ENCODE peak calls at places on chromosomes 5 and 9, in seven cellular contexts. M is A549; O is aorta; V is right atrium auricular region; K is cardiac muscle cell; X is endothelial cell of umbilical vein; B is naive thymus-derived CD4-positive, alpha-beta T cell. Q is an unnamed sample.

GRCh38 chr9:96651626-96652025 is 3.5 kb downstream of the PRXL2C start:
- DNase-seq in M (peak; percentile 47), O (no peak), V (no peak), K (peak; percentile 48), X (peak; percentile 31), B (no peak), Q (no peak)

GRCh38 chr5:133706732-133707430 is 94.5 kb upstream of the FSTL4 start:
- DNase-seq in M (no peak), O (no peak), V (no peak), K (no peak), X (no peak), B (no peak), Q (no peak)

GRCh38 chr5:78604693-78605092 is 43.9 kb downstream of the LHFPL2 start:
- DNase-seq in M (no peak), O (no peak), V (no peak), K (no peak), X (no peak), B (no peak), Q (no peak)

GRCh38 chr5:4570047-4571015 is 569.8 kb upstream of the ADAMTS16 start:
- DNase-seq in M (no peak), O (no peak), V (no peak), K (no peak), X (no peak), B (no peak), Q (no peak)

GRCh38 chr9:136018257-136019031 is 57.3 kb upstream of the UBAC1 start:
- DNase-seq in M (no peak), O (no peak), V (no peak), K (no peak), X (no peak), B (no peak), Q (no peak)

GRCh38 chr5:55222819-55223124 is 4.3 kb downstream of the MCIDAS start:
- DNase-seq in M (no peak), O (no peak), V (no peak), K (no peak), X (no peak), B (no peak), Q (no peak)

GRCh38 chr9:127182901-127183746 is 60.7 kb upstream of the ANGPTL2 start:
- DNase-seq in M (no peak), O (peak; percentile 35), V (no peak), K (no peak), X (no peak), B (no peak), Q (no peak)

GRCh38 chr5:156391139-156391538 is 64.2 kb downstream of the SGCD start:
- DNase-seq in M (no peak), O (no peak), V (no peak), K (peak; percentile 98), X (no peak), B (no peak), Q (no peak)

GRCh38 chr5:18379189-18379588 is 744.9 kb downstream of the TAF11L14 start:
- DNase-seq in M (no peak), O (no peak), V (no peak), K (no peak), X (no peak), B (no peak), Q (no peak)

GRCh38 chr5:107801061-107801460 is 130.3 kb upstream of the EFNA5 start:
- DNase-seq in M (no peak), O (no peak), V (no peak), K (no peak), X (no peak), B (no peak), Q (no peak)

GRCh38 chr5:88826959-88827585 is 55.9 kb downstream of the MEF2C start:
- DNase-seq in M (no peak), O (peak; percentile 46), V (no peak), K (peak; percentile 85), X (peak; percentile 99), B (no peak), Q (no peak)

GRCh38 chr9:119289740-119290139 is 79.5 kb downstream of the BRINP1 start:
- DNase-seq in M (peak; percentile 9), O (no peak), V (peak; percentile 71), K (peak; percentile 51), X (peak; percentile 26), B (no peak), Q (no peak)

GRCh38 chr9:87722393-87722792 is 3.5 kb upstream of the CTSL start:
- DNase-seq in M (no peak), O (peak; percentile 68), V (no peak), K (no peak), X (no peak), B (no peak), Q (no peak)

GRCh38 chr5:63962345-63962744 is at the start of gene HTR1A:
- DNase-seq in M (no peak), O (no peak), V (no peak), K (no peak), X (no peak), B (no peak), Q (no peak)

GRCh38 chr9:90007516-90008430 is 403.0 kb downstream of the GADD45G start:
- DNase-seq in M (no peak), O (no peak), V (no peak), K (peak; percentile 71), X (no peak), B (no peak), Q (no peak)

GRCh38 chr5:68257207-68257606 is 41.7 kb downstream of the PIK3R1 start:
- DNase-seq in M (no peak), O (no peak), V (no peak), K (no peak), X (no peak), B (no peak), Q (no peak)

GRCh38 chr5:150639751-150640150 is 709 bp upstream of the SYNPO start:
- DNase-seq in M (no peak), O (no peak), V (no peak), K (peak; percentile 52), X (peak; percentile 43), B (no peak), Q (no peak)

GRCh38 chr5:35371971-35372426 is 141.7 kb upstream of the PRLR start:
- DNase-seq in M (no peak), O (no peak), V (no peak), K (peak; percentile 2), X (no peak), B (no peak), Q (no peak)

GRCh38 chr9:41229408-41230401 is 40.6 kb upstream of the ZNG1F start:
- DNase-seq in M (no peak), O (peak; percentile 45), V (no peak), K (peak; percentile 7), X (peak; percentile 55), B (no peak), Q (no peak)

GRCh38 chr5:6843335-6843734 is 130.1 kb downstream of the TENT4A start:
- DNase-seq in M (no peak), O (no peak), V (no peak), K (no peak), X (no peak), B (no peak), Q (no peak)

GRCh38 chr5:78327761-78328510 is 32.5 kb upstream of the SCAMP1 start:
- DNase-seq in M (no peak), O (no peak), V (no peak), K (no peak), X (no peak), B (no peak), Q (no peak)

DNA sequence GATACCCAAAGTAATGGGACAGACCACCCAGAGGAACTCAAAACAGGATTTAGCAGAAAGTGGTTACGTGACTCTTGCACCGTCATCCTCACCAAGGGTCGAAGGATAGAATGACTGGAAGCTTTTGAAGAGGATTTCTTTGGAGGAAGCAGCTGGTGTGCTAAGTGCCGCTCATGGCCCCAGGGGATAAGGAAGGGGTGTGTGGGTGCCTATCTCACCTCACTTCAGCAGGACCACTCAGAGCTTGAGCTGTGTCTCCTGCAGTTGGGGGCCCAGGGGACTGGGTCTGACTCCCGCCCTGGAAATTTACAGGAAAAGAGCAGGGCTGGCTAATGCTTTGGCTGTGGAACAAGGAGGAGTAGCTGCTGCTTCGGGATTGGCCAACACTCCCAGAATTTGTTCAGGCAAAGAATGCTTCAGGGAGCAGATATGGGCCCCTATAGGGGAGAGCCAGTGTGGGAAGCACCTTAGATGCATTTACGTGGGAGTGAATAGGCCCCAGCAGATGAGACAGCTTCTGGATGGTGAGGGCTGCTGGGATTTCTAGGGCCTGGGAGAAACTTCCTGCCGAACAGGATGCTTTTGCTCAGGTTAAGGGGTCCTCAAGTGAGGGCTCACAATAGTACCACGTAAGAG is 29.0 kb upstream of the TOMM5 start:
- DNase-seq in M (no peak), O (no peak), V (no peak), K (peak; percentile 17), X (no peak), B (no peak), Q (no peak)
- H3K4me1 ChIP-seq in M (no peaks in the 10 kb centered on the region), O (no peaks in the 10 kb centered on the region), V (no peaks in the 10 kb centered on the region), K (no peaks in the 10 kb centered on the region), X (no peaks in the 10 kb centered on the region), B (no peaks in the 10 kb centered on the region), Q (no peaks in the 10 kb centered on the region)

GRCh38 chr9:69500925-69501324 is 171.2 kb downstream of the APBA1 start:
- DNase-seq in M (no peak), O (no peak), V (no peak), K (no peak), X (no peak), B (no peak), Q (no peak)
- H3K27ac ChIP-seq in M (no peak overlapping the region), O (no peak overlapping the region), V (no peak overlapping the region), K (peak overlapping the region; percentile 75), X (no peak overlapping the region), B (no peak overlapping the region), Q (no peak overlapping the region)

DNA sequence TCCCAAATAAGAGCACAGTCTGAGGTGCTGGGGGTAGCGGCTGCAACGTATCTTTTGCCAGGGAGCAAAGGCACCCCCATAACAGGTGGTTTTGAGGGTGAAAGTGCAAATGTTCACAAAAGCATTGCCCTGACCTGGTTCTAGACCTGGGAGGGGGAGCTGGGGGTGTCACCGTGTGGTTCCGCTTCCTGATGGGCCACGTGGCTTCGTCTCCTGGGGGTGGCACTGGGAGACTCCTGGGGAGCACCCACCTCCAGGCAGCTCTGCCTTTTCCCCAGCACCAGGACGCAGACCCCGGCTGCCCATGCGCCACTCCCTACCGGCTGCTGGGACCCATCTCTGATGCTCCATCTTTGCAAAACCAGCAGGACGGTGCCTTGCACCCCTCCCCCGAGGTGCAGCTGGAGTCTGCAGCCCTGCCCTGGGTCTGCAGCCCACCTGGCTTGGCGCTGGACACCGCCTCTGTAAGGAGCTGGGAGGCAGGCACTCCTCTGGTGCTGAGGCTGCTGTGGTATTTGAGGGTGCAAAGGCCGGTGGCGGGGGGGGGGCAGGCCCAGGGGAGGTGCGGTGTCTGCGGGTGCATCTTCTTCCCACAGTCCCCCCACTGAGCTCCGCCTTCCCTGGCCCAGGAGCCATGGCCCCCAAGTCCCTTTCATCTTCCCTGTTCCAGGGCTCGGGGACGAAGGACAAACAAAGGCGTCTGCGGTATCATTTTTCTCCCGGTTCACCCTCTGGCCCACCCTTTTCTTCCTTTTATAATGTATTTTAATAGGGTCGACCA is 29.8 kb upstream of the RXRA start:
- DNase-seq in M (no peak), O (peak; percentile 32), V (no peak), K (no peak), X (no peak), B (no peak), Q (no peak)
- H3K4me1 ChIP-seq in M (no peaks in the 10 kb centered on the region), O (no peaks in the 10 kb centered on the region), V (no peaks in the 10 kb centered on the region), K (peaks cover 4% of the 10 kb centered on the region), X (no peaks in the 10 kb centered on the region), B (no peaks in the 10 kb centered on the region), Q (peaks cover 4% of the 10 kb centered on the region)

DNA sequence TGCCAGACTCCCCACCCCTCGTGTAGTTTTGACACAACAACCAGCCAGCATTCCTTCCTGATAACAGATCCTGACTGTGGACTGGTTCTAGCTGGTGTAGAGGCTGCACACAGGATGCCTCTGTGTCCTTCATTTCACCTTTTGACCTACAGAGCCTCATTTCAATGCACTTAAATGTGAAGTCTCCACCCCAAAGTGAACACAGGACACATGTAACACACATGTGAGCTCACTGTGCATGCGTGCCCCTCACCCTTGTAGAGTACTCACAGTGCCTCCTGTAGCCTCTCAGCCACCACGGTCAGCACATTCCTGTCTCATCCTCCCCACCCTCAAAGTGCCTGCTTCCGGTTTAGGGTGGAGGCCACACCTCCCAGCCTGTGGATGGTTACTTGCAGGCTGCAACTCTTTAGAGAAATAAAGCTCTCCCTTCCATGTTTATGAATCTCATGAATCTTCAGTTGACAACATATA is 11.6 kb upstream of the NKD2 start:
- DNase-seq in M (peak; percentile 36), O (peak; percentile 44), V (no peak), K (peak; percentile 73), X (no peak), B (no peak), Q (no peak)
- H3K27ac ChIP-seq in M (no peak overlapping the region), O (no peak overlapping the region), V (peak overlapping the region; percentile 68), K (peak overlapping the region; percentile 0), X (no peak overlapping the region), B (no peak overlapping the region), Q (no peak overlapping the region)

Q was measured in CD8-positive, alpha-beta T cell.